ENCODE peak calls at places on chromosomes 6 and 20, in six cellular contexts. O is Jurkat, Clone E6-1; D is cardiac fibroblast; U is LNCaP clone FGC; M is pancreas; T is left lung. K is an unnamed sample.

GRCh38 chr6:45997875-45998506 is 17.7 kb downstream of the CLIC5 start:
- DNase-seq in T (no peak), M (no peak), D (no peak), U (no peak), O (no peak), K (no peak)

GRCh38 chr6:33000053-33000452 is 9.3 kb downstream of the HLA-DOA start:
- DNase-seq in O (peak; percentile 58), U (no peak), M (no peak), T (no peak), D (no peak), K (no peak)

GRCh38 chr6:26065952-26066380 is 21.3 kb upstream of the HFE start:
- DNase-seq in M (peak; percentile 82), D (peak; percentile 90), O (peak; percentile 68), T (peak; percentile 52), U (peak; percentile 63), K (peak; percentile 78)

GRCh38 chr6:52183131-52183530 is 3.0 kb upstream of the IL17A start:
- DNase-seq in T (no peak), U (no peak), O (no peak), M (no peak), D (no peak), K (no peak)

GRCh38 chr20:62355527-62356142 is 11.5 kb downstream of the LAMA5 start:
- DNase-seq in T (no peak), M (peak; percentile 53), O (no peak), U (no peak), D (peak; percentile 50), K (no peak)

GRCh38 chr6:12844284-12845223 is 128.0 kb downstream of the PHACTR1 start:
- DNase-seq in U (peak; percentile 21), D (peak; percentile 47), T (no peak), M (no peak), O (peak; percentile 34), K (peak; percentile 2)

GRCh38 chr20:58433759-58434158 is 44.7 kb downstream of the VAPB start:
- DNase-seq in U (no peak), T (no peak), O (no peak), D (peak; percentile 74), M (no peak), K (no peak)

GRCh38 chr6:33418690-33419291 is 884 bp upstream of the CUTA start:
- DNase-seq in D (peak; percentile 41), O (no peak), M (no peak), T (no peak), U (no peak), K (no peak)

GRCh38 chr6:6438286-6438685 is 117.8 kb upstream of the F13A1 start:
- DNase-seq in D (no peak), O (no peak), T (no peak), M (no peak), U (no peak), K (no peak)

GRCh38 chr6:15382712-15383111 is 136.8 kb downstream of the JARID2 start:
- DNase-seq in D (no peak), T (no peak), U (no peak), O (no peak), M (no peak), K (no peak)

GRCh38 chr6:106574729-106575458 is 54.4 kb downstream of the RTN4IP1 start:
- DNase-seq in D (peak; percentile 69), U (no peak), O (no peak), M (no peak), T (no peak), K (peak; percentile 43)

GRCh38 chr20:32829291-32830005 is 9.7 kb downstream of the MAPRE1 start:
- DNase-seq in O (no peak), U (no peak), D (no peak), M (no peak), T (no peak), K (no peak)

GRCh38 chr20:25496968-25497401 is 88.3 kb downstream of the NINL start:
- DNase-seq in M (peak; percentile 21), O (no peak), T (no peak), U (peak; percentile 91), D (no peak), K (no peak)

GRCh38 chr6:147973806-147974205 is 368.8 kb upstream of the SASH1 start:
- DNase-seq in U (no peak), T (no peak), O (no peak), D (no peak), M (no peak), K (no peak)

GRCh38 chr6:84606860-84607259 is 157.5 kb downstream of the TBX18 start:
- DNase-seq in T (no peak), D (no peak), O (no peak), M (no peak), U (no peak), K (no peak)

GRCh38 chr6:33066917-33067521 is 6.4 kb downstream of the HLA-DPA1 start:
- DNase-seq in T (no peak), O (no peak), U (no peak), M (no peak), D (no peak), K (no peak)

GRCh38 chr6:158847786-158848185 is 28.6 kb upstream of the EZR start:
- DNase-seq in O (no peak), T (no peak), M (no peak), D (no peak), U (no peak), K (no peak)

GRCh38 chr6:149723771-149724417 is 6.0 kb upstream of the LATS1 start:
- DNase-seq in O (peak; percentile 65), U (no peak), D (peak; percentile 88), M (peak; percentile 69), T (no peak), K (peak; percentile 66)

GRCh38 chr6:2935566-2936291 is 32.6 kb upstream of the SERPINB9 start:
- DNase-seq in O (no peak), T (no peak), M (no peak), U (no peak), D (no peak), K (no peak)

DNA sequence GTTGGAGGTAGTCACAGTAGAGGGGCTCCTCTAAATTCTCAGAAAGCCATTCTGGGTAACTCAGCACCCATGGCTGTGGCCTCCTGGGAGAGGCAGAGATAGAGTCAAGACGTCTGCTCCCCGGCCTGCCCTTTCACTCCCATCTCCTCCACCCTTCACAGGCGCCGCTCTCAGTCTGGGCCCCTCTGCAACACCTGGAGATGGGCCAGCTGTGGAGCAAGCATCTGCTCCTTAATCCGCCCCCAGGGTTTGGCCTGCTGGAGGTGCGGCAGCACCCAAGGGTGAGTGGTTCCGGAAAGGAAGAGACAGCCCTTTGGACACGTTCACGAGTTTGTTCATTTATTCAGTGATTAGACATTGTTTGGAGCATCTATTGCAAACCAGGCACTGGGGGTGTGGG is 271.3 kb downstream of the BMP7 start:
- DNase-seq in T (no peak), M (no peak), O (no peak), U (no peak), D (no peak), K (no peak)
- H3K4me3 ChIP-seq in T (no peak overlapping the region), M (no peak overlapping the region), O (no peak overlapping the region), U (no peak overlapping the region), D (no peak overlapping the region), K (no peak overlapping the region)

DNA sequence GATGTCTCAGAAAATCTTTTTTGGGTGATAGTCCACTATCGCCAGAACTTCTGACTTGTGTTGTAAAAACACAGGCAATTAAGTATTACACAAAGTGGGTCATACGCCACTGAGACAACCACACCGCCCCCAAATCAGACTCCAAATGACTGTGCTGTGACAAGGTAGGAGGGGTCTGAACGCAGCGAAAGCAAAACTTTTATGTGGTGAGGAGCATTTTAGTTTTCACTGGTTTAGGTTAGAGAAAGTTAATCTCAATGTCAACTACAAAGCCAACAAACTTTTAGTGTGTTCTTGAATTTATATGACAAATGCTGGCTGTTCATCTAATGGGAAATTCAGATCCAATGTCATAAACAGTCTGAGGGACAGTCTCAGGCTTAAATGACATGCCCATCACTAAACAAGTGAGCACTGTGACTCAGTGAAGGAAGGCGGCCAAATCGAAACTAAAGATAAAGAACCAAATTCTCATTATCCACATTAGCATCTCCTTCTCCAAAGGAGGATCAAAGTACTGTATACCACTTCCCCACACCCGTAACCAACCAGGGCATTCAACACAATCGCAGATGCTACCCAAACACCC is 186.7 kb downstream of the GJA10 start:
- DNase-seq in O (peak; percentile 82), M (no peak), U (no peak), D (no peak), T (no peak), K (no peak)
- H3K4me3 ChIP-seq in O (peak overlapping the region; percentile 43), M (no peak overlapping the region), U (no peak overlapping the region), D (no peak overlapping the region), T (no peak overlapping the region), K (no peak overlapping the region)

DNA sequence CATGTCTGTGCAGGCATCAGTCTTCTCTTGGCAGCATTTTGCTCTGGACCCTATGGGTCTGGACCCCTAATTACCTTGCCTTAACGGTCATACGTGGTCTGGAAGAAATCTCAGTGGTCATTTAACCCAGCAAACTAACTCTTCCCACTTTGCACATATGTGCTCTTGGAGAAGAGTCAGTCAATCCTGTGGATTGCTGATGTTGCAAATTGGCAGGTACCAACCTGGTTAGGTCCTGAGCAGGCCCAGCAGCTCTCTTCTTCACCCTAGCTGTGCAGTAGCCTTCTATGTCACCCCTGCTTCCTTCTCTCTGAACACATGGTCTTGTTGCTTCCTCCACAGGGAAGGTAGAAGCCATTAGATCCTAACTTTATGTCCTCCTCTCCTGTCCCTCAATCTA is 1.6 kb downstream of the CEP43 start:
- DNase-seq in D (no peak), U (no peak), O (no peak), T (no peak), M (no peak), K (no peak)
- H3K4me3 ChIP-seq in D (no peak overlapping the region), U (peak overlapping the region; percentile 21), O (no peak overlapping the region), T (no peak overlapping the region), M (no peak overlapping the region), K (peak overlapping the region; percentile 95)

GRCh38 chr20:1185316-1185741 is 548 bp upstream of the TMEM74B start:
- DNase-seq in U (no peak), D (no peak), O (no peak), M (no peak), T (no peak), K (no peak)

GRCh38 chr20:1183153-1183552 is 1.6 kb downstream of the TMEM74B start:
- DNase-seq in U (no peak), T (no peak), M (no peak), O (no peak), D (no peak), K (no peak)

GRCh38 chr20:1184260-1184637 is 532 bp downstream of the TMEM74B start:
- DNase-seq in M (no peak), T (no peak), D (no peak), U (no peak), O (no peak), K (no peak)

GRCh38 chr20:1185781-1186334 is 1.1 kb upstream of the TMEM74B start:
- DNase-seq in O (peak; percentile 48), T (no peak), U (no peak), D (peak; percentile 51), M (peak; percentile 32), K (no peak)

DNA sequence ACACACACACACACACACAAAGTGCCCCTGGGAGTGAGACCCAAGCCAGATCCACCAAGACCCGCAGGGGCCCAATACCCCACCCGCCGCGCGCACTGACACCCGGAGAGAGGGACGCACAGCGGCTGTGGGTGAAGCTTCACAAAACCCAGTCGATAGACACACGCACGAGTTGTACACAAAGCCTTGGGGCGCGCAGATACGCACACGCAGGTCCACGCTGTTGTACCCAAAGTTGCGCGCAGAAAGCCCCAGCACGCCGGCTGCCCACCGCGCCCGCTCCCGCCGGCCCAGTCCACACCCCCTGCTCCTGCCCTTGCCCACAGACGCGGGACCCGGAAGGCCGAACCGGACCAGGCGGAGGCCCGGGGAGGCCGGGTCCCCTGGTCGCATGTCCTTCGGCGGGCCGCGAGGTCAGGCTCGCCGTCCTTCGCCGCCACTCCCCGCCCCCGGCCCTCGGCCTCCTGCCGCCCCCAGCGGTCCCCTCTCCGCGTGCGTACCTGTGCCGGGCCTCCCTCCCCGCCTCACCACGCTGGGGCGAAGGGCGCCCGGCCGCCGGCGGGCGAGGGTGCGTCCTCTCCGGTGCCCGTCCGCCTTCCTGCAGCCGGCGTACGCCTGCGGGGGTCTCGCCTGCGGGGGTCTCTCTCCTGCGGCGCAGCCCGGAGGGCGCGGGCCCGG is at the start of gene TMEM74B:
- DNase-seq in O (no peak), D (no peak), M (no peak), T (no peak), U (no peak), K (no peak)
- H3K4me3 ChIP-seq in O (peak within 1 kb of the TSS; percentile 41), D (peak within 1 kb of the TSS; percentile 37), M (peak within 1 kb of the TSS; percentile 57), T (peak within 1 kb of the TSS; percentile 35), U (peak within 1 kb of the TSS; percentile 32), K (peak within 1 kb of the TSS; percentile 40)